ENCODE peak calls at places on chromosomes 12 and 14, in nine cellular contexts. K is fibroblast of lung, V is iPS DF 6.9, W is heart right ventricle, G is body of pancreas, Y is right cardiac atrium, F is breast epithelium, Z is HepG2, X is spleen. U is an unnamed sample.

GRCh38 chr14:59359451-59360124 is 105.6 kb downstream of the GPR135 start:
- DNase-seq in K (no peak), V (no peak), W (no peak), G (no peak), Y (no peak), F (no peak), Z (no peak), X (no peak), U (no peak)

GRCh38 chr12:130064999-130065398 is 97.3 kb upstream of the FZD10 start:
- DNase-seq in K (no peak), V (no peak), W (no peak), G (no peak), Y (no peak), F (no peak), Z (no peak), X (no peak), U (no peak)

GRCh38 chr12:13049816-13050215 is 5.6 kb downstream of the FAM234B start:
- DNase-seq in K (peak; percentile 18), V (no peak), W (no peak), G (peak; percentile 11), Y (no peak), F (no peak), Z (no peak), X (no peak), U (no peak)

GRCh38 chr12:47602949-47603558 is 102.8 kb downstream of the RPAP3 start:
- DNase-seq in K (no peak), V (no peak), W (no peak), G (no peak), Y (no peak), F (peak; percentile 27), Z (peak; percentile 2), X (no peak), U (no peak)

GRCh38 chr12:111842556-111843396 is 748 bp downstream of the MAPKAPK5 start:
- DNase-seq in K (no peak), V (no peak), W (no peak), G (peak; percentile 9), Y (no peak), F (no peak), Z (peak; percentile 18), X (no peak), U (no peak)

GRCh38 chr12:68240079-68240478 is 13.3 kb downstream of the IL22 start:
- DNase-seq in K (peak; percentile 77), V (no peak), W (no peak), G (no peak), Y (no peak), F (no peak), Z (no peak), X (no peak), U (no peak)

GRCh38 chr14:100221419-100222218 is 17.3 kb upstream of the YY1 start:
- DNase-seq in K (peak; percentile 62), V (no peak), W (peak; percentile 42), G (peak; percentile 73), Y (peak; percentile 72), F (peak; percentile 35), Z (peak; percentile 77), X (peak; percentile 90), U (no peak)

GRCh38 chr14:73829526-73830431 is 21.9 kb upstream of the PTGR2 start:
- DNase-seq in K (peak; percentile 77), V (no peak), W (no peak), G (no peak), Y (no peak), F (no peak), Z (peak; percentile 45), X (peak; percentile 38), U (no peak)

GRCh38 chr14:34003691-34004090 is 52.8 kb upstream of the EGLN3 start:
- DNase-seq in K (no peak), V (no peak), W (no peak), G (no peak), Y (no peak), F (no peak), Z (no peak), X (no peak), U (no peak)

GRCh38 chr12:93877446-93877845 is 200.3 kb downstream of the CRADD start:
- DNase-seq in K (no peak), V (no peak), W (no peak), G (no peak), Y (no peak), F (no peak), Z (no peak), X (no peak), U (no peak)

GRCh38 chr14:35438910-35439713 is 34.6 kb upstream of the NFKBIA start:
- DNase-seq in K (no peak), V (peak; percentile 7), W (no peak), G (no peak), Y (no peak), F (no peak), Z (peak; percentile 52), X (no peak), U (no peak)

GRCh38 chr12:77725611-77726010 is 105.1 kb upstream of the NAV3 start:
- DNase-seq in K (peak; percentile 39), V (no peak), W (no peak), G (no peak), Y (no peak), F (no peak), Z (no peak), X (no peak), U (no peak)

GRCh38 chr14:66380143-66380542 is 106.0 kb upstream of the CCDC196 start:
- DNase-seq in K (no peak), V (no peak), W (peak; percentile 18), G (peak; percentile 48), Y (peak; percentile 74), F (no peak), Z (no peak), X (no peak), U (no peak)

GRCh38 chr14:62691613-62692489 is 353.4 kb downstream of the KCNH5 start:
- DNase-seq in K (peak; percentile 99), V (no peak), W (no peak), G (peak; percentile 61), Y (no peak), F (peak; percentile 45), Z (peak; percentile 97), X (no peak), U (peak; percentile 96)

GRCh38 chr14:104805941-104806624 is 5.2 kb downstream of the ZBTB42 start:
- DNase-seq in K (no peak), V (no peak), W (no peak), G (no peak), Y (peak; percentile 47), F (no peak), Z (no peak), X (peak; percentile 72), U (no peak)

GRCh38 chr12:45246202-45246601 is 30.3 kb downstream of the ANO6 start:
- DNase-seq in K (peak; percentile 81), V (no peak), W (no peak), G (no peak), Y (no peak), F (no peak), Z (no peak), X (no peak), U (no peak)

GRCh38 chr14:50530794-50531193 is 1.6 kb downstream of the MAP4K5 start:
- DNase-seq in K (no peak), V (no peak), W (no peak), G (no peak), Y (no peak), F (no peak), Z (no peak), X (no peak), U (no peak)

GRCh38 chr12:109058773-109059172 is 6.4 kb downstream of the USP30 start:
- DNase-seq in K (no peak), V (no peak), W (no peak), G (no peak), Y (no peak), F (no peak), Z (no peak), X (no peak), U (no peak)
- H3K27ac ChIP-seq in K (no peak overlapping the region), V (no peak overlapping the region), W (no peak overlapping the region), G (no peak overlapping the region), Y (no peak overlapping the region), F (no peak overlapping the region), Z (no peak overlapping the region), X (no peak overlapping the region), U (no peak overlapping the region)

GRCh38 chr12:55931317-55931779 is 386 bp downstream of the DGKA start:
- DNase-seq in K (no peak), V (no peak), W (no peak), G (peak; percentile 11), Y (no peak), F (no peak), Z (no peak), X (no peak), U (no peak)

GRCh38 chr12:55930771-55931316 is at the start of gene DGKA:
- DNase-seq in K (peak; percentile 89), V (no peak), W (peak; percentile 30), G (peak; percentile 45), Y (peak; percentile 72), F (no peak), Z (peak; percentile 65), X (peak; percentile 90), U (peak; percentile 64)

GRCh38 chr12:55926738-55927587 is 731 bp downstream of the PYM1 start:
- DNase-seq in K (peak; percentile 94), V (peak; percentile 83), W (peak; percentile 84), G (peak; percentile 88), Y (peak; percentile 94), F (peak; percentile 88), Z (peak; percentile 90), X (peak; percentile 98), U (no peak)

GRCh38 chr12:55927588-55928502 is at the start of gene PYM1:
- DNase-seq in K (peak; percentile 75), V (peak; percentile 88), W (peak; percentile 74), G (peak; percentile 92), Y (peak; percentile 90), F (peak; percentile 76), Z (peak; percentile 89), X (peak; percentile 95), U (no peak)

GRCh38 chr12:55929306-55929791 is 1.6 kb upstream of the DGKA start:
- DNase-seq in K (no peak), V (no peak), W (peak; percentile 24), G (peak; percentile 11), Y (peak; percentile 69), F (no peak), Z (no peak), X (peak; percentile 96), U (no peak)
- H3K27ac ChIP-seq in K (no peak overlapping the region), V (no peak overlapping the region), W (peak overlapping the region; percentile 96), G (peak overlapping the region; percentile 97), Y (no peak overlapping the region), F (peak overlapping the region; percentile 56), Z (peak overlapping the region; percentile 38), X (peak overlapping the region; percentile 97), U (peak overlapping the region; percentile 99)

GRCh38 chr12:50261654-50262053 is 21.7 kb downstream of the LIMA1 start:
- DNase-seq in K (no peak), V (no peak), W (no peak), G (no peak), Y (no peak), F (no peak), Z (no peak), X (no peak), U (no peak)
- H3K27ac ChIP-seq in K (no peak overlapping the region), V (no peak overlapping the region), W (no peak overlapping the region), G (no peak overlapping the region), Y (no peak overlapping the region), F (no peak overlapping the region), Z (peak overlapping the region; percentile 17), X (no peak overlapping the region), U (no peak overlapping the region)

DNA sequence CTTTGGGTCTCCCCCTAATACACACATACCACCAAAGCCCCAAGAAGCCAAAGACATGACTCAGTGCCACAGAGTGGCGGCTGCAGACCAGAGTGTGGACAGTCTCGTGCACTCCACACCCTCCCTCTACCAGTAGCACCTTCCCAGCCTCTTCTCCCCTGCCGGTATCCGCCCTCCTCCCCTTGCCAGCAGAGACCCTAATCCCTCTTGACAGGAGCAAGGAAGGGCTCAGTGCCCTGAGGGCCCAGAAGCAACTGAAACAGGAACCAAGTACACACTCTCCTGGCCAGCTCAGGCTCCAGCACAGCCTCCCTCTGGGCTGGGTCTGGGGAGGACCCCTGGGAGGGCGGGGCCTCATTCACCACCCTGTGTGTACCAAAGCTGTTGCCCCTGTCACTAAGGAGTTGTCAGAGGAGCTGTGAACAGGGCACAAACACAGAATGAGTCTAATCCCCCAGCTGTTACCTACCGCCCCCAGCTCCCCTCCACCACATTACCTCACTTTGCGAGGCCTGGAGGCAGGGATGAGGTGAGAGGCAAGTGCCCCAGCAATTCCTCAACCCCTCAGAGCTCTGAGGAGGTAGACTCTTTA is 8.2 kb downstream of the SPRYD3 start:
- DNase-seq in K (no peak), V (no peak), W (no peak), G (no peak), Y (peak; percentile 65), F (no peak), Z (no peak), X (peak; percentile 66), U (no peak)
- H3K27ac ChIP-seq in K (no peak overlapping the region), V (no peak overlapping the region), W (peak overlapping the region; percentile 88), G (peak overlapping the region; percentile 20), Y (peak overlapping the region; percentile 31), F (peak overlapping the region; percentile 87), Z (no peak overlapping the region), X (peak overlapping the region; percentile 68), U (no peak overlapping the region)

U was measured in epithelial cell of prostate.